ENCODE peak calls at places on chromosomes 7 and 10, in four cellular contexts. G is NCI-H345, N is NCI-H748 treated with DMSO at 0.1 percent for 48 hours, T is chondrocyte. S is an unnamed sample.

GRCh38 chr7:119664601-119665000 is 608.4 kb upstream of the KCND2 start:
- DNase-seq in G (no peak), N (no peak), T (no peak), S (no peak)

GRCh38 chr10:78594938-78595645 is 473.7 kb upstream of the ZMIZ1 start:
- DNase-seq in G (no peak), N (peak), T (no peak), S (no peak)

GRCh38 chr7:135169141-135169935 is 1.2 kb downstream of the CYREN start:
- DNase-seq in G (no peak), N (no peak), T (no peak), S (no peak)

GRCh38 chr10:37434091-37434490 is 308.7 kb downstream of the ANKRD30A start:
- DNase-seq in G (no peak), N (no peak), T (no peak), S (no peak)

GRCh38 chr10:108358912-108359311 is 1194.4 kb upstream of the SORCS1 start:
- DNase-seq in G (no peak), N (no peak), T (no peak), S (no peak)

GRCh38 chr10:86311900-86312299 is 54.7 kb downstream of the GRID1 start:
- DNase-seq in G (no peak), N (no peak), T (peak), S (peak)

GRCh38 chr10:74743401-74743800 is 83.0 kb upstream of the KAT6B start:
- DNase-seq in G (no peak), N (no peak), T (no peak), S (no peak)

GRCh38 chr7:73668103-73668937 is 689 bp downstream of the VPS37D start:
- DNase-seq in G (peak), N (no peak), T (no peak), S (no peak)

GRCh38 chr10:72370201-72370722 is 15.5 kb upstream of the DNAJB12 start:
- DNase-seq in G (no peak), N (no peak), T (no peak), S (no peak)

GRCh38 chr10:129038490-129039011 is 428.5 kb upstream of the MGMT start:
- DNase-seq in G (no peak), N (no peak), T (no peak), S (no peak)

GRCh38 chr10:8255301-8255700 is 200.8 kb downstream of the GATA3 start:
- DNase-seq in G (no peak), N (no peak), T (no peak), S (no peak)

GRCh38 chr10:125567529-125567928 is 115.4 kb downstream of the TEX36 start:
- DNase-seq in G (no peak), N (no peak), T (no peak), S (no peak)

GRCh38 chr7:69411466-69411865 is 186.8 kb upstream of the AUTS2 start:
- DNase-seq in G (no peak), N (no peak), T (no peak), S (no peak)

GRCh38 chr7:112938895-112939588 is 147.6 kb downstream of the GPR85 start:
- DNase-seq in G (peak), N (peak), T (no peak), S (peak)

GRCh38 chr7:4080013-4080412 is 602.1 kb upstream of the FOXK1 start:
- DNase-seq in G (peak), N (no peak), T (no peak), S (no peak)

GRCh38 chr7:137006293-137006692 is 137.8 kb downstream of the CHRM2 start:
- DNase-seq in G (no peak), N (no peak), T (no peak), S (no peak)

GRCh38 chr7:101848168-101848951 is 30.9 kb downstream of the CUX1 start:
- DNase-seq in G (no peak), N (no peak), T (peak), S (peak)

GRCh38 chr10:17758200-17758599 is 6.2 kb downstream of the TMEM236 start:
- DNase-seq in G (no peak), N (no peak), T (no peak), S (no peak)

GRCh38 chr10:26441491-26442214 is 3.5 kb downstream of the APBB1IP start:
- DNase-seq in G (no peak), N (no peak), T (no peak), S (no peak)

GRCh38 chr7:1567893-1568292 is 1.9 kb downstream of the PSMG3 start:
- DNase-seq in G (no peak), N (no peak), T (no peak), S (no peak)

GRCh38 chr7:139828880-139829653 is at the start of gene TBXAS1:
- DNase-seq in G (no peak), N (no peak), T (no peak), S (no peak)

GRCh38 chr7:41245916-41246315 is 457.0 kb downstream of the INHBA start:
- DNase-seq in G (no peak), N (no peak), T (no peak), S (no peak)

S was measured in posterior vena cava.